ENCODE peak calls at places on chromosomes 11 and 22, in six cellular contexts. One of them, this sample, is unnamed.

GRCh38 chr11:61472282-61472681 is 36.3 kb upstream of the LRRC10B start:
- DNase-seq in dorsolateral prefrontal cortex: no peak
- DNase-seq in PC-3: no peak
- DNase-seq in fibroblast of lung: peak
- DNase-seq in RWPE1: no peak
- DNase-seq in left ventricle myocardium inferior: peak
- DNase-seq in this sample: no peak

GRCh38 chr22:43889366-43890253 is 2.2 kb downstream of the PNPLA5 start:
- DNase-seq in fibroblast of lung: peak
- DNase-seq in PC-3: peak
- DNase-seq in left ventricle myocardium inferior: no peak
- DNase-seq in dorsolateral prefrontal cortex: no peak
- DNase-seq in RWPE1: no peak
- DNase-seq in this sample: peak

GRCh38 chr11:79092791-79093313 is 348.0 kb downstream of the TENM4 start:
- DNase-seq in dorsolateral prefrontal cortex: no peak
- DNase-seq in left ventricle myocardium inferior: no peak
- DNase-seq in RWPE1: peak
- DNase-seq in fibroblast of lung: peak
- DNase-seq in PC-3: peak
- DNase-seq in this sample: peak

GRCh38 chr11:75745807-75746206 is 22.8 kb upstream of the DGAT2 start:
- DNase-seq in RWPE1: no peak
- DNase-seq in left ventricle myocardium inferior: no peak
- DNase-seq in dorsolateral prefrontal cortex: no peak
- DNase-seq in PC-3: no peak
- DNase-seq in fibroblast of lung: no peak
- DNase-seq in this sample: no peak

GRCh38 chr22:23183107-23183698 is 2.9 kb downstream of the BCR start:
- DNase-seq in RWPE1: no peak
- DNase-seq in dorsolateral prefrontal cortex: peak
- DNase-seq in fibroblast of lung: peak
- DNase-seq in PC-3: peak
- DNase-seq in left ventricle myocardium inferior: peak
- DNase-seq in this sample: peak

GRCh38 chr22:49264696-49265095 is 563.0 kb downstream of the BRD1 start:
- DNase-seq in fibroblast of lung: no peak
- DNase-seq in dorsolateral prefrontal cortex: no peak
- DNase-seq in RWPE1: no peak
- DNase-seq in PC-3: no peak
- DNase-seq in left ventricle myocardium inferior: no peak
- DNase-seq in this sample: no peak

GRCh38 chr11:33802414-33802950 is 28.2 kb upstream of the FBXO3 start:
- DNase-seq in dorsolateral prefrontal cortex: peak
- DNase-seq in RWPE1: no peak
- DNase-seq in PC-3: peak
- DNase-seq in left ventricle myocardium inferior: peak
- DNase-seq in fibroblast of lung: peak
- DNase-seq in this sample: peak

GRCh38 chr11:615453-616319 is at the start of gene IRF7:
- DNase-seq in PC-3: peak
- DNase-seq in dorsolateral prefrontal cortex: peak
- DNase-seq in fibroblast of lung: peak
- DNase-seq in left ventricle myocardium inferior: peak
- DNase-seq in RWPE1: peak
- DNase-seq in this sample: peak

GRCh38 chr22:47091241-47091691 is 328.8 kb downstream of the TBC1D22A start:
- DNase-seq in fibroblast of lung: peak
- DNase-seq in dorsolateral prefrontal cortex: no peak
- DNase-seq in left ventricle myocardium inferior: no peak
- DNase-seq in PC-3: no peak
- DNase-seq in RWPE1: no peak
- DNase-seq in this sample: no peak

GRCh38 chr11:25981998-25982397 is 349.9 kb upstream of the ANO3 start:
- DNase-seq in dorsolateral prefrontal cortex: no peak
- DNase-seq in PC-3: peak
- DNase-seq in fibroblast of lung: peak
- DNase-seq in left ventricle myocardium inferior: no peak
- DNase-seq in RWPE1: peak
- DNase-seq in this sample: peak

GRCh38 chr22:23754980-23755636 is 883 bp upstream of the VPREB3 start:
- DNase-seq in fibroblast of lung: no peak
- DNase-seq in PC-3: no peak
- DNase-seq in left ventricle myocardium inferior: no peak
- DNase-seq in dorsolateral prefrontal cortex: no peak
- DNase-seq in RWPE1: no peak
- DNase-seq in this sample: no peak

GRCh38 chr22:17808688-17809403 is 34.6 kb upstream of the BID start:
- DNase-seq in fibroblast of lung: no peak
- DNase-seq in PC-3: no peak
- DNase-seq in dorsolateral prefrontal cortex: no peak
- DNase-seq in RWPE1: no peak
- DNase-seq in left ventricle myocardium inferior: no peak
- DNase-seq in this sample: no peak

GRCh38 chr11:37509471-37509870 is 911.4 kb upstream of the RAG2 start:
- DNase-seq in RWPE1: no peak
- DNase-seq in PC-3: peak
- DNase-seq in fibroblast of lung: no peak
- DNase-seq in dorsolateral prefrontal cortex: no peak
- DNase-seq in left ventricle myocardium inferior: no peak
- DNase-seq in this sample: no peak

GRCh38 chr22:36775589-36775965 is 342 bp downstream of the IFT27 start:
- DNase-seq in PC-3: peak
- DNase-seq in left ventricle myocardium inferior: peak
- DNase-seq in RWPE1: no peak
- DNase-seq in fibroblast of lung: peak
- DNase-seq in dorsolateral prefrontal cortex: peak
- DNase-seq in this sample: peak

GRCh38 chr11:96186806-96187205 is 156.2 kb downstream of the MAML2 start:
- DNase-seq in fibroblast of lung: no peak
- DNase-seq in RWPE1: no peak
- DNase-seq in left ventricle myocardium inferior: no peak
- DNase-seq in dorsolateral prefrontal cortex: no peak
- DNase-seq in PC-3: peak
- DNase-seq in this sample: no peak

GRCh38 chr11:116852261-116853125 is 15.1 kb upstream of the APOA1 start:
- DNase-seq in dorsolateral prefrontal cortex: no peak
- DNase-seq in PC-3: peak
- DNase-seq in fibroblast of lung: peak
- DNase-seq in left ventricle myocardium inferior: no peak
- DNase-seq in RWPE1: no peak
- DNase-seq in this sample: no peak

DNA sequence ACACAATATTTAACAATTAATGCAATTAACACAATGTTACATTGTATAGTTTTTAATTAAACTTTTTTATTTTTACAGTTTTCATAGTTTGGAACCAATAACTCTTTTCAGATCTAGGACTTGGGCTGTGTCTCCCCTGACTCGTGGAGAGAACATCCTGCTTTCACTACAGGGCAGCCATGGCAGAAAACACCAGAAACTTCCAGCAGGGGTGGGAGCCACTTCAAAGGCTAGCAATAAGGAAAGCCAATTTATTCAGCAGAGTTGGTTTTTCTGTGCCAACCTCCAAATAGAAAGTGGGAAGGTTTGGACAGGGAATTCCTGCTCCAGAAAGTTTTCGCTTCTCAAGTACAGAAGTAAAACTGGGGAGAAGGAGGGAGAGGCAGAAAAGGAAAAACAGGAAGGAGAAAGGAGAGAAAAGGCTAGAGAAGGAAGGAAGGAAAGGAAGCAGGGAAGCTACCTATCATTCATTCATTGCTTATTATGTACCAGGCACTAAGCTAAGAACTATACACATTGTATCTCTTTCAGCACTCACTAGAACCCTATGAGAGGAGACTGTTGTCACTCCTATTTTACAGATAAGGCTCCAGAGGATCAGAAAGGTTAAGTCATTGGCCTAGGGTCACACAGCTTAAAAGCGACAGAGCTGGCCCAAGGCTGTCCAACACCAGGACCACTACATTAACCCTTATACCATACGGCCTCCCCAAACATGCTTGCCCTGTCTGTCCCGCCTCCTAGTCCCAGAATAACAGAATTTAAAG is 54.8 kb upstream of the CREB3L1 start:
- DNase-seq in fibroblast of lung: no peak
- DNase-seq in dorsolateral prefrontal cortex: no peak
- DNase-seq in left ventricle myocardium inferior: no peak
- DNase-seq in RWPE1: no peak
- DNase-seq in PC-3: no peak
- DNase-seq in this sample: no peak
- TF ChIP-seq CTCF in fibroblast of lung: peak
- TF ChIP-seq CTCF in dorsolateral prefrontal cortex: no peak
- TF ChIP-seq CTCF in left ventricle myocardium inferior: no peak
- TF ChIP-seq CTCF in RWPE1: no peak
- TF ChIP-seq CTCF in PC-3: no peak
- TF ChIP-seq CTCF in this sample: no peak

GRCh38 chr11:101453682-101454081 is 130.1 kb downstream of the TRPC6 start:
- DNase-seq in RWPE1: no peak
- DNase-seq in left ventricle myocardium inferior: no peak
- DNase-seq in dorsolateral prefrontal cortex: no peak
- DNase-seq in PC-3: peak
- DNase-seq in fibroblast of lung: peak
- DNase-seq in this sample: no peak

GRCh38 chr11:101458161-101458560 is 125.6 kb downstream of the TRPC6 start:
- DNase-seq in left ventricle myocardium inferior: no peak
- DNase-seq in PC-3: peak
- DNase-seq in dorsolateral prefrontal cortex: no peak
- DNase-seq in RWPE1: no peak
- DNase-seq in fibroblast of lung: peak
- DNase-seq in this sample: no peak

GRCh38 chr11:101459020-101459419 is 124.8 kb downstream of the TRPC6 start:
- DNase-seq in RWPE1: no peak
- DNase-seq in PC-3: no peak
- DNase-seq in left ventricle myocardium inferior: no peak
- DNase-seq in fibroblast of lung: no peak
- DNase-seq in dorsolateral prefrontal cortex: no peak
- DNase-seq in this sample: no peak

GRCh38 chr11:101456812-101457211 is 127.0 kb downstream of the TRPC6 start:
- DNase-seq in fibroblast of lung: peak
- DNase-seq in PC-3: peak
- DNase-seq in dorsolateral prefrontal cortex: no peak
- DNase-seq in left ventricle myocardium inferior: no peak
- DNase-seq in RWPE1: no peak
- DNase-seq in this sample: no peak
- TF ChIP-seq CTCF in fibroblast of lung: no peak
- TF ChIP-seq CTCF in PC-3: peak
- TF ChIP-seq CTCF in dorsolateral prefrontal cortex: peak
- TF ChIP-seq CTCF in left ventricle myocardium inferior: peak
- TF ChIP-seq CTCF in RWPE1: peak
- TF ChIP-seq CTCF in this sample: peak

GRCh38 chr11:62889484-62890437 is 9.1 kb downstream of the SLC3A2 start:
- DNase-seq in PC-3: peak
- DNase-seq in RWPE1: peak
- DNase-seq in fibroblast of lung: no peak
- DNase-seq in dorsolateral prefrontal cortex: no peak
- DNase-seq in left ventricle myocardium inferior: no peak
- DNase-seq in this sample: peak

GRCh38 chr11:62896049-62896448 is 15.4 kb downstream of the SLC3A2 start:
- DNase-seq in left ventricle myocardium inferior: no peak
- DNase-seq in dorsolateral prefrontal cortex: no peak
- DNase-seq in RWPE1: no peak
- DNase-seq in fibroblast of lung: no peak
- DNase-seq in PC-3: peak
- DNase-seq in this sample: no peak

GRCh38 chr11:62895501-62895900 is 14.8 kb downstream of the SLC3A2 start:
- DNase-seq in fibroblast of lung: no peak
- DNase-seq in left ventricle myocardium inferior: no peak
- DNase-seq in RWPE1: no peak
- DNase-seq in dorsolateral prefrontal cortex: no peak
- DNase-seq in PC-3: no peak
- DNase-seq in this sample: no peak

GRCh38 chr11:62889126-62889483 is 8.4 kb downstream of the SLC3A2 start:
- DNase-seq in dorsolateral prefrontal cortex: no peak
- DNase-seq in RWPE1: no peak
- DNase-seq in fibroblast of lung: no peak
- DNase-seq in PC-3: no peak
- DNase-seq in left ventricle myocardium inferior: no peak
- DNase-seq in this sample: no peak

DNA sequence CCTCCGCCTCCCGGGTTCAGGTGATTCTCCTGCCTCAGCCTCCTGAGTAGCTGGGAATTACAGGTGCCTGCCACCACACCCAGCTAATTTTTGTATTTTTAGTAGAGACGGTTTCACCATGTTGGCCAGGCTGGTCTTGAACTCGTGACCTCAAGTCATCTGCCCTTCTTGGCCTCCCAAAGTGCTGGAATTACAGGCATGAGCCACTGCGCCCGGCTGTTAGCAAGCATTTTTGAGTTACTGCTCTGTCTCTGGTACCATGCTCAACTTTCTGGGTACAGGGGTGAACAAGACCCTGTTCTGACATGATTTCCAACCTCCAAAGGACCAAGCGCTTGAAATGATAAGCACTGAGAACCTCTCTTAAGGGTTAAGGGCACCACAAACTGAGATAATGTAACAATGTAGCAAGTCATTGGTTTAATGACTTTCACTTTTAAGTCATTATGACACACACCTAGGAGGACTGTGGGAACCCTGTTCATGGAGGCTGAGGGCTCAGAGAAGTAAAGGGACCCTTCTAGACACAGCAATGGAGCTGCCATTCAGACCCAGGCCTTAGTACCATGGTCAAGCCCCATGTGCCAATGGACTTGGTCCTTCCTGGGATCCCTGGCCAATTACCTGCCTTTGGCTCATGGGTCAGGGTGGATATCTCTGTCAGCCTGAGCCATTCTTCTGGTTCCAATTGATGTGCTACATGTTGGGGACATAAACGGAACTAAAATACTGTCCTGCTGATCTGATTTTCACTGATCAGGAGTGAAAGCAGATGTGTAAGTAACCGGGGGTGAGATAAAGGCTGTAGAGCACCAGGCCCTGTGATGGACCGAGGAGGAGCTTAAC is 11.6 kb downstream of the SLC3A2 start:
- DNase-seq in PC-3: no peak
- DNase-seq in fibroblast of lung: no peak
- DNase-seq in dorsolateral prefrontal cortex: no peak
- DNase-seq in RWPE1: no peak
- DNase-seq in left ventricle myocardium inferior: no peak
- DNase-seq in this sample: no peak
- TF ChIP-seq CTCF in PC-3: no peak
- TF ChIP-seq CTCF in fibroblast of lung: no peak
- TF ChIP-seq CTCF in dorsolateral prefrontal cortex: no peak
- TF ChIP-seq CTCF in RWPE1: no peak
- TF ChIP-seq CTCF in left ventricle myocardium inferior: no peak
- TF ChIP-seq CTCF in this sample: no peak

GRCh38 chr11:73141031-73141308 is 1.1 kb downstream of the FCHSD2 start:
- DNase-seq in PC-3: peak
- DNase-seq in fibroblast of lung: peak
- DNase-seq in left ventricle myocardium inferior: peak
- DNase-seq in RWPE1: peak
- DNase-seq in dorsolateral prefrontal cortex: no peak
- DNase-seq in this sample: no peak
- TF ChIP-seq CTCF in PC-3: no peak
- TF ChIP-seq CTCF in fibroblast of lung: no peak
- TF ChIP-seq CTCF in left ventricle myocardium inferior: no peak
- TF ChIP-seq CTCF in RWPE1: no peak
- TF ChIP-seq CTCF in dorsolateral prefrontal cortex: no peak
- TF ChIP-seq CTCF in this sample: no peak

GRCh38 chr11:130163346-130164220 is 4.0 kb downstream of the ST14 start:
- DNase-seq in RWPE1: no peak
- DNase-seq in dorsolateral prefrontal cortex: no peak
- DNase-seq in left ventricle myocardium inferior: no peak
- DNase-seq in PC-3: peak
- DNase-seq in fibroblast of lung: no peak
- DNase-seq in this sample: no peak
- TF ChIP-seq CTCF in RWPE1: no peak
- TF ChIP-seq CTCF in dorsolateral prefrontal cortex: no peak
- TF ChIP-seq CTCF in left ventricle myocardium inferior: no peak
- TF ChIP-seq CTCF in PC-3: no peak
- TF ChIP-seq CTCF in fibroblast of lung: no peak
- TF ChIP-seq CTCF in this sample: no peak

This sample was measured in MCF 10A.